ENCODE peak calls at places on chromosomes 6 and 20, in eight cellular contexts. N is fibroblast of lung, V is MM.1S, A is AG04450, S is transverse colon, I is AG10803, G is astrocyte, W is adrenal gland. T is an unnamed sample.

GRCh38 chr20:44264287-44264686 is 17.2 kb downstream of the GDAP1L1 start:
- DNase-seq in A (no peak), S (no peak), I (no peak), N (no peak), G (no peak), W (no peak), V (no peak), T (no peak)

GRCh38 chr6:8579372-8579771 is 144.0 kb upstream of the SLC35B3 start:
- DNase-seq in W (no peak), A (no peak), N (peak), G (no peak), S (no peak), I (no peak), V (no peak), T (no peak)

GRCh38 chr6:37366910-37367309 is 13.1 kb downstream of the RNF8 start:
- DNase-seq in V (no peak), W (no peak), N (no peak), S (no peak), A (no peak), I (no peak), G (no peak), T (no peak)

GRCh38 chr20:36096404-36096799 is 58.1 kb upstream of the EPB41L1 start:
- DNase-seq in A (no peak), I (no peak), W (no peak), V (no peak), G (peak), S (no peak), N (peak), T (no peak)

GRCh38 chr20:3686867-3687321 is 5.1 kb upstream of the ADAM33 start:
- DNase-seq in N (peak), W (peak), G (peak), A (peak), I (peak), S (peak), V (no peak), T (no peak)

GRCh38 chr6:41187924-41188886 is 12.7 kb downstream of the TREML2 start:
- DNase-seq in S (no peak), N (no peak), I (no peak), W (no peak), V (no peak), A (no peak), G (no peak), T (no peak)

GRCh38 chr20:46352370-46352938 is 44.2 kb upstream of the CDH22 start:
- DNase-seq in S (no peak), I (no peak), V (no peak), W (no peak), N (no peak), G (no peak), A (no peak), T (no peak)

GRCh38 chr6:15001511-15001910 is 244.4 kb upstream of the JARID2 start:
- DNase-seq in G (no peak), W (no peak), V (no peak), N (peak), A (no peak), S (no peak), I (no peak), T (no peak)

GRCh38 chr6:21824431-21825180 is 231.1 kb downstream of the SOX4 start:
- DNase-seq in W (no peak), N (no peak), A (no peak), G (no peak), S (no peak), I (no peak), V (no peak), T (no peak)

GRCh38 chr6:119449253-119450156 is 99.9 kb upstream of the MAN1A1 start:
- DNase-seq in W (no peak), S (no peak), A (no peak), I (no peak), V (no peak), N (no peak), G (no peak), T (no peak)

GRCh38 chr6:133833905-133834304 is 55.0 kb upstream of the TCF21 start:
- DNase-seq in W (no peak), I (no peak), N (no peak), V (no peak), G (no peak), S (no peak), A (no peak), T (no peak)

GRCh38 chr6:14770572-14770971 is 475.3 kb upstream of the JARID2 start:
- DNase-seq in G (peak), W (no peak), N (peak), S (no peak), I (peak), A (peak), V (no peak), T (no peak)

GRCh38 chr6:13427346-13427745 is 60.1 kb downstream of the GFOD1 start:
- DNase-seq in S (no peak), V (no peak), W (peak), N (no peak), I (no peak), A (no peak), G (no peak), T (no peak)

GRCh38 chr20:38433304-38433972 is 1.7 kb downstream of the SNHG17 start:
- DNase-seq in G (no peak), S (no peak), I (no peak), N (no peak), V (no peak), W (no peak), A (no peak), T (no peak)
- H3K4me3 ChIP-seq in G (peak), S (no peak), I (peak), N (peak), V (peak), W (no peak), A (peak), T (peak)

GRCh38 chr6:34142599-34142998 is 3.3 kb downstream of the GRM4 start:
- DNase-seq in N (no peak), I (no peak), V (peak), A (no peak), W (no peak), G (no peak), S (no peak), T (no peak)

GRCh38 chr6:34143884-34144580 is 1.9 kb downstream of the GRM4 start:
- DNase-seq in S (no peak), I (no peak), W (no peak), G (no peak), A (no peak), N (peak), V (no peak), T (no peak)

GRCh38 chr6:34144581-34145160 is 1.2 kb downstream of the GRM4 start:
- DNase-seq in S (no peak), N (no peak), I (no peak), V (no peak), G (no peak), W (no peak), A (no peak), T (no peak)

GRCh38 chr6:34142046-34142445 is 3.8 kb downstream of the GRM4 start:
- DNase-seq in I (no peak), N (no peak), V (no peak), G (no peak), W (no peak), S (no peak), A (no peak), T (no peak)

DNA sequence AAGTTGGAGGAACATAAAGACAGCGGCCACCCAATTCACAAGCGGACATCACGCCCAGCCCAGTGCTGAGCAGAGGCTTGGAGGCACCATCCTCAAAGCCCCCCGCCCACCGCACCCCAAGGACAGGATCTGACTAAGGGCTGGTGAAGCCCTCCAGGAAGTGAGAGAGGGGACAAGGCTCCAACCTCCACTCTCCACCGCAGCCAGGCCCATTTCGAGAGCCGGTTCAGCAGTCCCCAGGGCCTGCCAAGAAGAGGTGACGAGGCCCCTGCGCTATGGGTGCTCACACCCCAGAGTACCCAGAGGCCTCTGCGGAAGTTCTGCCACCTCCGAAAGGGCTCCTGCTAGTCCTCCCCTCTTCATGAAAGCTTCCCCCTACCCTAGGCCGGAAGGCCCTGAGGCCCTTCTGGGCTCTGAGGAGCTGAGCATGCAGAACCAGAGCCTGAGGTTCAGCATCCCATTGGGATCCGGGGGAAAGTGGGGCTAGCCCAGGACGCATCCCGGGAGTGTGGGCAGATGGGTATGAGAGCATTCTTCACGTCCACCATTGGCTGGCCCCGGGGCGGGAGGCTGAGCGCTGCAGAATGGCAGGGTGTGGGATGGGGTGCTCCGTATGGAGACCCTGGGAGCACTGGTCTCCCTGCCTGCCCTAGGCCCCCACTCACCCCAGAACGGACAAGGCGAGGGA is 2.5 kb downstream of the GRM4 start:
- DNase-seq in N (no peak), V (no peak), G (no peak), S (no peak), W (no peak), I (no peak), A (no peak), T (no peak)
- H3K4me3 ChIP-seq in N (no peak), V (no peak), G (no peak), S (no peak), W (no peak), I (no peak), A (no peak), T (no peak)

GRCh38 chr6:142322504-142323198 is 20.8 kb downstream of the ADGRG6 start:
- DNase-seq in G (no peak), W (no peak), I (no peak), S (no peak), A (no peak), N (no peak), V (no peak), T (no peak)
- H3K4me3 ChIP-seq in G (no peak), W (no peak), I (no peak), S (no peak), A (no peak), N (no peak), V (no peak), T (no peak)

GRCh38 chr20:59622496-59622895 is 18.2 kb downstream of the PHACTR3 start:
- DNase-seq in V (no peak), I (no peak), N (no peak), S (no peak), A (no peak), G (no peak), W (no peak), T (no peak)
- H3K4me3 ChIP-seq in V (no peak), I (no peak), N (no peak), S (no peak), A (no peak), G (no peak), W (no peak), T (no peak)

GRCh38 chr6:25404693-25405169 is 125.6 kb downstream of the CARMIL1 start:
- DNase-seq in W (no peak), N (no peak), A (no peak), S (peak), V (peak), G (no peak), I (no peak), T (no peak)
- H3K4me3 ChIP-seq in W (no peak), N (no peak), A (no peak), S (no peak), V (peak), G (no peak), I (no peak), T (no peak)

GRCh38 chr6:156166093-156166492 is 611.1 kb upstream of the ARID1B start:
- DNase-seq in V (no peak), G (no peak), A (no peak), W (no peak), S (no peak), N (no peak), I (no peak), T (no peak)

GRCh38 chr6:156164701-156165454 is 612.3 kb upstream of the ARID1B start:
- DNase-seq in S (no peak), I (no peak), V (no peak), G (no peak), W (no peak), A (no peak), N (no peak), T (no peak)

GRCh38 chr6:156160007-156160787 is 617.0 kb upstream of the ARID1B start:
- DNase-seq in V (no peak), A (no peak), S (no peak), G (no peak), N (no peak), I (no peak), W (no peak), T (no peak)

GRCh38 chr6:156160788-156161150 is 616.4 kb upstream of the ARID1B start:
- DNase-seq in G (no peak), V (no peak), N (no peak), W (no peak), S (no peak), A (no peak), I (no peak), T (no peak)

GRCh38 chr6:156163311-156163710 is 613.9 kb upstream of the ARID1B start:
- DNase-seq in V (no peak), I (no peak), W (no peak), G (no peak), A (no peak), N (no peak), S (no peak), T (peak)
- H3K4me3 ChIP-seq in V (no peak), I (no peak), W (no peak), G (no peak), A (no peak), N (no peak), S (no peak), T (no peak)

DNA sequence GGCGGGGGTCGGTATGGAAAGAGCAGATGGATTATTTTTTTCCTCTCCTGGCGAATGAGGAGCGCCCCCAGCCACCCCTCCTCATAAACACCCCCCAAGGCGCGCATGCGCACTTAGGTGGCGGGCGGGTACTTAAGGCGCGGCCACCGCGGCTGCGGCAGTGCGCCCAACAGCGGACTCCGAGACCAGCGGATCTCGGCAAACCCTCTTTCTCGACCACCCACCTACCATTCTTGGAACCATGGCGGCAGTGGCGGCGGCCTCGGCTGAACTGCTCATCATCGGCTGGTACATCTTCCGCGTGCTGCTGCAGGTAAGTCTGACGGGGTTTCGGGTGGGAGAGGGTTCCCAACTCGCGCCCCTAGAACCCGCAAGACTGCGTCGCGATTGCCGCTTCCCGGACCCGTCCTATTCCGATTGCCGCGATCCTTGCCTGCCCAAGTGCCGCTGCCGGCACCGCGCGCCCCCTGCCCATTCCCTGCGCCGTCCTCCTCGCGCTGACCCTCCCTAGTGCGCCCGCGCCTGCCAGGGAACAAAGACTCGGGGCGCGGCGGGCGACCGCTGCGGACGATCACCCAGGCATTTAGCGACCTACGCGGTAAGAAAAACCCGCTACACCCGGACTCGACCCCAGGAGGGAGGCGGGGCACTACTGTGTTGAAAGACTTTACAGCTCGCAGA is at the start of gene NNAT:
- DNase-seq in I (no peak), W (peak), S (no peak), N (no peak), V (no peak), G (no peak), A (no peak), T (no peak)
- H3K4me3 ChIP-seq in I (no peak), W (no peak), S (peak), N (peak), V (no peak), G (peak), A (peak), T (no peak)

GRCh38 chr20:17693534-17694001 is 6.2 kb upstream of the BANF2 start:
- DNase-seq in G (peak), V (no peak), A (no peak), W (no peak), I (no peak), S (no peak), N (peak), T (no peak)
- H3K4me3 ChIP-seq in G (no peak), V (no peak), A (no peak), W (no peak), I (no peak), S (no peak), N (no peak), T (no peak)

GRCh38 chr6:55892749-55893357 is 17.5 kb upstream of the BMP5 start:
- DNase-seq in N (no peak), S (no peak), V (no peak), I (peak), G (no peak), W (no peak), A (no peak), T (no peak)
- H3K4me3 ChIP-seq in N (no peak), S (no peak), V (no peak), I (no peak), G (no peak), W (no peak), A (no peak), T (no peak)

DNA sequence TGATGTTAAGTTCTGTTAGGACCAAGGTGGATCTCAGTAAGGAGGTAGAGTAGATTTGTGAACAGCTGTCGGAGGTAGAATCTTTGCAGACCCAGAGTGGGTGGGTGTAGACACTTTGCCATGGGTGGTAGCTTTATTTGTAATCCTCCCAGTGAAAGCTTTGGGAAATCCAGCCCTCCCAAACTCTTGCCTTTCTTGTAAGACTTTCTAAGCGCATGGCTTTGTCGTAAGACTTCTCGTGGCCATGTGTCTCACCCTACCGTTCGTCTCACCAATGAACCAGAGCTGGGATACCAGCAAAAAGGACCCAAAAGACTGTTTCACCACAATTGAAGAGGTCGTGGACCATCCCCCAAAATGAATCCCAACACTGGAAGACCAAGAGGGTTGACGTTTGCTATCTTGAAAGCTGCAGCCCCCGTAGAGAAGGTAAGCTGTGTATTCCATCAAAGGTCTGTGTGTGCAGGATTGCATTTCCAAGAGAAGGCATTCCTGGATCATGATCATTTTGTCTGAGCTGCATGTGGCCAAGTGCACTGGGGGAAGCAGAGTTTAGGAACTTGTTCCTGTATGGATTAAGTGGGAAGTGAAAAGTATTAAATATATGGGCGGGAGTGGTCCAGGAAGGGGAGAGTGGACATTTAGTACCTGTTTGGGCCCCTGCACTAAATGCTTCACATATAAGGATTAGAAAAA is 5.8 kb upstream of the TMEM14A start:
- DNase-seq in V (no peak), A (no peak), G (no peak), S (no peak), W (no peak), I (no peak), N (no peak), T (no peak)
- H3K4me3 ChIP-seq in V (peak), A (peak), G (peak), S (peak), W (peak), I (peak), N (peak), T (peak)